ENCODE peak calls at places on chromosomes 13 and 19, in ten cellular contexts. P is fibroblast of lung, F is hepatocyte, C is neural progenitor cell, G is IMR-90, M is GM23338, R is A549, J is mesenchymal stem cell, S is SK-N-SH, I is PC-9. T is an unnamed sample.

GRCh38 chr19:13010038-13010991 is 15.0 kb downstream of the NFIX start:
- DNase-seq in P (no peak), F (no peak), C (no peak), G (no peak), M (peak; percentile 58), R (no peak), J (no peak), S (no peak), I (no peak), T (no peak)

GRCh38 chr13:110379905-110380341 is 72.8 kb downstream of the COL4A2 start:
- DNase-seq in P (peak; percentile 86), F (no peak), C (peak; percentile 5), G (peak; percentile 89), M (peak; percentile 35), R (peak; percentile 18), J (peak; percentile 74), S (no peak), I (peak; percentile 86), T (no peak)

GRCh38 chr19:41166888-41167804 is 25.9 kb upstream of the CYP2S1 start:
- DNase-seq in P (no peak), F (peak; percentile 68), C (no peak), G (no peak), M (no peak), R (no peak), J (no peak), S (no peak), I (peak; percentile 59), T (no peak)

GRCh38 chr13:19685034-19685433 is 51.6 kb downstream of the MPHOSPH8 start:
- DNase-seq in P (no peak), F (peak; percentile 58), C (no peak), G (no peak), M (peak; percentile 42), R (peak; percentile 12), J (no peak), S (no peak), I (no peak), T (no peak)

GRCh38 chr19:1155352-1156304 is 18.4 kb downstream of the SBNO2 start:
- DNase-seq in P (no peak), F (no peak), C (no peak), G (no peak), M (no peak), R (peak; percentile 58), J (no peak), S (no peak), I (no peak), T (no peak)

GRCh38 chr13:42574435-42575311 is 721 bp downstream of the TNFSF11 start:
- DNase-seq in P (no peak), F (peak; percentile 26), C (peak; percentile 18), G (no peak), M (peak; percentile 44), R (no peak), J (peak; percentile 14), S (peak; percentile 25), I (no peak), T (no peak)

GRCh38 chr19:51026554-51026831 is at the start of gene KLK11:
- DNase-seq in P (no peak), F (no peak), C (no peak), G (no peak), M (no peak), R (no peak), J (no peak), S (no peak), I (peak; percentile 34), T (no peak)

GRCh38 chr19:47618771-47619170 is 9.8 kb downstream of the BICRA start:
- DNase-seq in P (peak; percentile 70), F (no peak), C (no peak), G (peak; percentile 43), M (no peak), R (no peak), J (no peak), S (no peak), I (no peak), T (no peak)

GRCh38 chr13:32911506-32911905 is 104.7 kb upstream of the KL start:
- DNase-seq in P (no peak), F (peak; percentile 32), C (peak; percentile 54), G (peak; percentile 57), M (peak; percentile 64), R (peak; percentile 57), J (peak; percentile 63), S (peak; percentile 43), I (no peak), T (peak; percentile 11)

GRCh38 chr13:49258097-49258796 is 10.5 kb downstream of the CDADC1 start:
- DNase-seq in P (no peak), F (no peak), C (no peak), G (no peak), M (no peak), R (no peak), J (no peak), S (no peak), I (no peak), T (no peak)
- H3K4me3 ChIP-seq in P (peak overlapping the region; percentile 49), F (no peak overlapping the region), C (no peak overlapping the region), G (no peak overlapping the region), M (no peak overlapping the region), R (no peak overlapping the region), J (peak overlapping the region; percentile 71), S (no peak overlapping the region), I (no peak overlapping the region), T (no peak overlapping the region)

GRCh38 chr19:6340493-6341201 is 7.2 kb upstream of the ACER1 start:
- DNase-seq in P (no peak), F (no peak), C (peak; percentile 30), G (no peak), M (peak; percentile 42), R (no peak), J (no peak), S (no peak), I (no peak), T (no peak)
- H3K4me2 ChIP-seq in P (no peak overlapping the region), F (no peak overlapping the region), C (no peak overlapping the region), G (no peak overlapping the region), M (no peak overlapping the region), R (no peak overlapping the region), J (no peak overlapping the region), S (no peak overlapping the region), I (no peak overlapping the region), T (no peak overlapping the region)

GRCh38 chr13:80341771-80342271 is 895 bp upstream of the SPRY2 start:
- DNase-seq in P (peak; percentile 68), F (peak; percentile 68), C (peak; percentile 89), G (peak; percentile 43), M (peak; percentile 77), R (peak; percentile 54), J (peak; percentile 64), S (peak; percentile 80), I (no peak), T (peak; percentile 21)
- H3K4me3 ChIP-seq in P (peak overlapping the region; percentile 92), F (peak overlapping the region; percentile 46), C (peak overlapping the region; percentile 96), G (peak overlapping the region; percentile 88), M (peak overlapping the region; percentile 77), R (peak overlapping the region; percentile 84), J (peak overlapping the region; percentile 86), S (peak overlapping the region; percentile 76), I (peak overlapping the region; percentile 94), T (peak overlapping the region; percentile 21)

GRCh38 chr19:38095411-38096308 is 128.4 kb downstream of the DPF1 start:
- DNase-seq in P (peak; percentile 54), F (peak; percentile 78), C (peak; percentile 89), G (peak; percentile 71), M (peak; percentile 92), R (peak; percentile 86), J (peak; percentile 71), S (peak; percentile 74), I (no peak), T (peak; percentile 76)
- H3K4me2 ChIP-seq in P (no peak overlapping the region), F (no peak overlapping the region), C (no peak overlapping the region), G (no peak overlapping the region), M (no peak overlapping the region), R (no peak overlapping the region), J (no peak overlapping the region), S (no peak overlapping the region), I (no peak overlapping the region), T (no peak overlapping the region)

GRCh38 chr13:105058517-105058916 is 1476.9 kb downstream of the EFNB2 start:
- DNase-seq in P (no peak), F (no peak), C (no peak), G (no peak), M (no peak), R (no peak), J (no peak), S (no peak), I (no peak), T (no peak)
- H3K4me3 ChIP-seq in P (no peak overlapping the region), F (no peak overlapping the region), C (no peak overlapping the region), G (no peak overlapping the region), M (no peak overlapping the region), R (no peak overlapping the region), J (no peak overlapping the region), S (no peak overlapping the region), I (no peak overlapping the region), T (no peak overlapping the region)

GRCh38 chr19:5142725-5143097 is 173.8 kb downstream of the KDM4B start:
- DNase-seq in P (no peak), F (no peak), C (no peak), G (no peak), M (no peak), R (no peak), J (no peak), S (no peak), I (no peak), T (no peak)
- H3K4me2 ChIP-seq in P (no peak overlapping the region), F (no peak overlapping the region), C (no peak overlapping the region), G (no peak overlapping the region), M (no peak overlapping the region), R (no peak overlapping the region), J (no peak overlapping the region), S (no peak overlapping the region), I (no peak overlapping the region), T (no peak overlapping the region)

GRCh38 chr13:79995334-79995733 is 345.6 kb downstream of the SPRY2 start:
- DNase-seq in P (peak; percentile 95), F (no peak), C (no peak), G (peak; percentile 85), M (no peak), R (no peak), J (peak; percentile 83), S (no peak), I (peak; percentile 54), T (no peak)

GRCh38 chr13:79989251-79989661 is 351.7 kb downstream of the SPRY2 start:
- DNase-seq in P (peak; percentile 44), F (peak; percentile 35), C (no peak), G (peak; percentile 56), M (no peak), R (peak; percentile 21), J (peak; percentile 79), S (no peak), I (peak; percentile 67), T (no peak)

GRCh38 chr13:79988573-79988972 is 352.4 kb downstream of the SPRY2 start:
- DNase-seq in P (peak; percentile 74), F (peak; percentile 64), C (no peak), G (peak; percentile 83), M (no peak), R (no peak), J (peak; percentile 77), S (no peak), I (no peak), T (no peak)

GRCh38 chr13:79990048-79990447 is 350.9 kb downstream of the SPRY2 start:
- DNase-seq in P (peak; percentile 49), F (no peak), C (no peak), G (peak; percentile 35), M (no peak), R (no peak), J (peak; percentile 66), S (no peak), I (no peak), T (no peak)

DNA sequence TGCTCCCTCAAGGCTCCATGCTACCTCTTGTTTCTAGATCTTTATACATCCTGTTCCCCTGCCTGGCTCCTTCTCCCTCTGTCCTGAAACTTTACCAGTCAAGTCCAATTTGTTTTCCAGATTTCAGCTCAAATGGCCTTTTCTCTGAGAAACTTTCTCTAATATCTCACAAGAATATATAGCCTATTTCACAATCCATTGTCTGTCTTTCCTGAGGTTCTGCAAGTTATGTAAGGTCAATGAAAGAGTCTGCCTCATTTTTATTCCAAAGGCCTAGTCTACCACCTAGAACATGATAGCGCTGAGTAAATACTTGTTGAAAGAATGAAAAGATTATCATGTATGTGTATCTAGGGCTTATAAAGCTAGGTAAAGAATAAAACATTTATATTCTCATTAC is 348.8 kb downstream of the SPRY2 start:
- DNase-seq in P (no peak), F (no peak), C (no peak), G (no peak), M (no peak), R (no peak), J (no peak), S (no peak), I (no peak), T (no peak)
- H3K4me3 ChIP-seq in P (no peak overlapping the region), F (no peak overlapping the region), C (no peak overlapping the region), G (no peak overlapping the region), M (no peak overlapping the region), R (no peak overlapping the region), J (no peak overlapping the region), S (no peak overlapping the region), I (no peak overlapping the region), T (no peak overlapping the region)

T was measured in DND-41.